ENCODE peak calls at places on chromosomes 12 and 14, in ten cellular contexts. Y is NCI-H1436, M is Peyer's patch, F is HFF-Myc, Z is left ventricle myocardium superior, D is GM23248, T is dorsolateral prefrontal cortex, V is gastrocnemius medialis, K is NCI-H1105, S is NB4. R is an unnamed sample.

GRCh38 chr14:77248666-77249065 is 22.3 kb downstream of the NGB start:
- DNase-seq in Y (no peak), M (no peak), F (no peak), Z (no peak), D (no peak), T (no peak), V (no peak), K (no peak), S (no peak), R (no peak)

GRCh38 chr12:50533203-50533584 is 28.4 kb downstream of the DIP2B start:
- DNase-seq in Y (no peak), M (no peak), F (no peak), Z (no peak), D (no peak), T (no peak), V (no peak), K (no peak), S (no peak), R (no peak)

GRCh38 chr12:62934799-62935674 is at the start of gene PPM1H:
- DNase-seq in Y (peak), M (peak), F (no peak), Z (peak), D (peak), T (peak), V (peak), K (peak), S (peak), R (peak)

GRCh38 chr14:75821828-75822521 is 159.8 kb downstream of the TGFB3 start:
- DNase-seq in Y (no peak), M (no peak), F (no peak), Z (no peak), D (peak), T (no peak), V (no peak), K (no peak), S (no peak), R (no peak)

GRCh38 chr14:105865266-105865903 is 339.0 kb downstream of the TMEM121 start:
- DNase-seq in Y (no peak), M (peak), F (no peak), Z (peak), D (no peak), T (peak), V (peak), K (no peak), S (peak), R (no peak)

GRCh38 chr12:57454566-57455373 is at the start of gene INHBE:
- DNase-seq in Y (peak), M (no peak), F (no peak), Z (no peak), D (peak), T (no peak), V (peak), K (no peak), S (peak), R (no peak)

GRCh38 chr14:90582166-90582565 is 185.3 kb downstream of the CALM1 start:
- DNase-seq in Y (no peak), M (no peak), F (no peak), Z (no peak), D (no peak), T (no peak), V (no peak), K (no peak), S (no peak), R (no peak)

GRCh38 chr14:63510538-63510937 is 32.6 kb downstream of the PPP2R5E start:
- DNase-seq in Y (no peak), M (no peak), F (no peak), Z (no peak), D (no peak), T (no peak), V (no peak), K (no peak), S (peak), R (no peak)

GRCh38 chr14:35338731-35339405 is 46.7 kb downstream of the PSMA6 start:
- DNase-seq in Y (no peak), M (peak), F (no peak), Z (no peak), D (no peak), T (no peak), V (no peak), K (no peak), S (no peak), R (no peak)

GRCh38 chr12:10855807-10856206 is 6.5 kb upstream of the PRR4 start:
- DNase-seq in Y (no peak), M (no peak), F (no peak), Z (no peak), D (no peak), T (no peak), V (no peak), K (no peak), S (no peak), R (no peak)

GRCh38 chr12:74412607-74413230 is 124.9 kb upstream of the ATXN7L3B start:
- DNase-seq in Y (no peak), M (no peak), F (peak), Z (no peak), D (peak), T (no peak), V (no peak), K (peak), S (peak), R (no peak)

GRCh38 chr14:24110060-24110459 is 4.5 kb upstream of the DCAF11 start:
- DNase-seq in Y (no peak), M (no peak), F (no peak), Z (no peak), D (no peak), T (no peak), V (no peak), K (no peak), S (no peak), R (no peak)

GRCh38 chr12:104457746-104458644 is 1.2 kb downstream of the CHST11 start:
- DNase-seq in Y (no peak), M (peak), F (no peak), Z (peak), D (peak), T (no peak), V (no peak), K (peak), S (peak), R (peak)

GRCh38 chr12:77795699-77796098 is 35.0 kb upstream of the NAV3 start:
- DNase-seq in Y (no peak), M (no peak), F (peak), Z (no peak), D (peak), T (no peak), V (no peak), K (no peak), S (no peak), R (no peak)

GRCh38 chr12:24039113-24039525 is 89.6 kb upstream of the SOX5 start:
- DNase-seq in Y (no peak), M (no peak), F (no peak), Z (no peak), D (peak), T (no peak), V (no peak), K (no peak), S (no peak), R (no peak)

GRCh38 chr14:64943981-64944520 is 1.5 kb upstream of the GPX2 start:
- DNase-seq in Y (no peak), M (peak), F (no peak), Z (no peak), D (no peak), T (no peak), V (no peak), K (no peak), S (no peak), R (no peak)

GRCh38 chr12:102948941-102949352 is 8.5 kb upstream of the ASCL1 start:
- DNase-seq in Y (peak), M (peak), F (no peak), Z (peak), D (peak), T (peak), V (no peak), K (peak), S (peak), R (peak)

GRCh38 chr14:85250369-85250768 is 279.6 kb upstream of the FLRT2 start:
- DNase-seq in Y (no peak), M (no peak), F (no peak), Z (no peak), D (no peak), T (no peak), V (no peak), K (no peak), S (no peak), R (no peak)

GRCh38 chr12:106137456-106138278 is 1.1 kb downstream of the NUAK1 start:
- DNase-seq in Y (no peak), M (no peak), F (no peak), Z (no peak), D (peak), T (no peak), V (no peak), K (no peak), S (no peak), R (no peak)

GRCh38 chr14:32230695-32231280 is 27.7 kb upstream of the RNU6-8 start:
- DNase-seq in Y (no peak), M (no peak), F (peak), Z (no peak), D (peak), T (no peak), V (no peak), K (no peak), S (no peak), R (no peak)

GRCh38 chr14:23164250-23164649 is 19.2 kb downstream of the SLC7A8 start:
- DNase-seq in Y (no peak), M (no peak), F (no peak), Z (no peak), D (no peak), T (no peak), V (no peak), K (no peak), S (no peak), R (no peak)

GRCh38 chr14:75246546-75247285 is 31.9 kb upstream of the FOS start:
- DNase-seq in Y (peak), M (no peak), F (no peak), Z (no peak), D (no peak), T (no peak), V (no peak), K (no peak), S (no peak), R (no peak)

GRCh38 chr12:12266873-12267634 is at the start of gene LRP6:
- DNase-seq in Y (peak), M (peak), F (peak), Z (peak), D (peak), T (peak), V (peak), K (peak), S (peak), R (peak)

R was measured in progenitor cell of endocrine pancreas.